ENCODE peak calls at places on chromosomes 2 and 18, in four cellular contexts. L is activated effector memory CD4-positive, alpha-beta T cell treated with anti-CD3 and anti-CD28 coated beads, Interleukin-2, amount 50 U/mL, for 16 hours; Z is heart left ventricle; U is T-helper 2 cell treated with Interferon-gamma antibody and Interleukin-4, amounts not matched to agents 5 μg/mL and 100 μg/mL, for 36 hours. O is an unnamed sample.
A peak's percentile ranks its signal among the peaks of the same experiment; 100 is the strongest.

GRCh38 chr18:50232419-50232818 is 33.9 kb downstream of the CFAP53 start:
- DNase-seq in L (no peak), Z (no peak), U (no peak), O (no peak)

GRCh38 chr2:127877136-127877535 is 8.6 kb downstream of the AMMECR1L start:
- DNase-seq in L (no peak), Z (no peak), U (no peak), O (no peak)

GRCh38 chr2:45743531-45744391 is 92.3 kb downstream of the PRKCE start:
- DNase-seq in L (no peak), Z (peak; percentile 62), U (no peak), O (no peak)

GRCh38 chr2:191020742-191021381 is 6.9 kb upstream of the STAT1 start:
- DNase-seq in L (peak; percentile 79), Z (no peak), U (peak; percentile 61), O (no peak)

GRCh38 chr2:236731767-236732580 is 162.3 kb downstream of the ACKR3 start:
- DNase-seq in L (no peak), Z (peak; percentile 82), U (no peak), O (peak; percentile 46)

GRCh38 chr2:200604571-200605255 is 18.9 kb downstream of the AOX1 start:
- DNase-seq in L (no peak), Z (no peak), U (no peak), O (no peak)

GRCh38 chr18:35060092-35060491 is 18.9 kb downstream of the MAPRE2 start:
- DNase-seq in L (no peak), Z (no peak), U (no peak), O (peak; percentile 81)

GRCh38 chr2:181203916-181204315 is 223.5 kb downstream of the UBE2E3 start:
- DNase-seq in L (no peak), Z (no peak), U (no peak), O (no peak)

GRCh38 chr2:237623428-237624403 is 3.7 kb upstream of the LRRFIP1 start:
- DNase-seq in L (no peak), Z (no peak), U (no peak), O (no peak)